ENCODE peak calls at places on chromosomes 13 and 19, in eight cellular contexts. Z is cardiac muscle cell, Y is GM13976, I is heart right ventricle, L is cardiac fibroblast, W is SK-N-SH, S is suprapubic skin, K is AG10803. Q is an unnamed sample.

GRCh38 chr13:44311011-44311481 is 62.6 kb upstream of the SERP2 start:
- DNase-seq in K (peak), S (no peak), Y (no peak), W (no peak), L (peak), I (no peak), Z (peak), Q (no peak)

GRCh38 chr13:75621147-75621546 is 15.0 kb upstream of the LMO7 start:
- DNase-seq in L (peak), Z (peak), W (no peak), Y (no peak), S (no peak), K (peak), I (no peak), Q (no peak)

GRCh38 chr13:94959616-94960015 is 247.3 kb upstream of the SOX21 start:
- DNase-seq in I (no peak), K (no peak), S (no peak), W (no peak), Y (no peak), Z (peak), L (no peak), Q (no peak)

GRCh38 chr13:31038834-31039552 is 106.5 kb downstream of the TEX26 start:
- DNase-seq in K (peak), S (no peak), W (no peak), L (peak), Y (peak), I (no peak), Z (peak), Q (peak)

GRCh38 chr13:51674276-51674675 is 90.0 kb downstream of the WDFY2 start:
- DNase-seq in Y (no peak), S (no peak), I (no peak), K (no peak), W (no peak), L (no peak), Z (no peak), Q (no peak)

GRCh38 chr13:111662451-111662850 is 342.0 kb downstream of the TEX29 start:
- DNase-seq in S (peak), I (no peak), Y (no peak), W (no peak), Z (no peak), L (no peak), K (no peak), Q (no peak)

GRCh38 chr19:1285737-1286360 is at the start of gene EFNA2:
- DNase-seq in S (no peak), Y (no peak), W (peak), L (no peak), K (no peak), I (no peak), Z (no peak), Q (peak)

GRCh38 chr13:24221007-24221406 is 60.5 kb downstream of the SPATA13 start:
- DNase-seq in I (no peak), K (no peak), S (no peak), L (no peak), Y (no peak), W (no peak), Z (no peak), Q (no peak)

GRCh38 chr19:13051581-13052165 is 51.0 kb downstream of the LYL1 start:
- DNase-seq in Z (peak), K (no peak), I (peak), W (no peak), Y (no peak), L (peak), S (no peak), Q (no peak)

GRCh38 chr19:44598355-44598754 is 15.0 kb upstream of the IGSF23 start:
- DNase-seq in K (no peak), L (no peak), I (no peak), S (no peak), Z (no peak), W (no peak), Y (no peak), Q (no peak)

GRCh38 chr19:16541526-16542044 is 652 bp downstream of the CHERP start:
- DNase-seq in K (peak), S (no peak), I (no peak), L (peak), Y (no peak), W (peak), Z (peak), Q (no peak)

DNA sequence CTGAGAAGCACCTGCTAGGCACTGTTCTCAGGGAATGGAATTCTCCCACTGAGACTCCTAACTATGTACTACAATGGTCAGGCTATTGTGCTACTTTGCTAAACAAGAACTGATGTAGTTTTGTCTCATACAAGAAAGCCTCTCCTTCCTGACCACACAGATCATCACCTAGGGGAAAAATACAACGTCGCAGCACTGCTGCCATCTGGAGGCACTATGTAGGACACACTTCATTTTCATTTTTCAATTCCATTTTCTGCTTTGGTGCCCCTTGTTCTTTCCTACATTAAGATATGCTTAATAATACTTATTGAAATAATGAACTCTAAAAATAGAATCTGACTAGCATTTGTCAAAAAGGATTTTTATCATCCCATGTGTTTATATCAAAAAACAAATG is 21.1 kb downstream of the PROSER1 start:
- DNase-seq in W (peak), Z (peak), I (no peak), K (peak), L (peak), S (no peak), Y (peak), Q (peak)
- TF ChIP-seq CTCF in W (peak), Z (peak), I (peak), K (peak), L (peak), S (no peak), Y (peak), Q (peak)

DNA sequence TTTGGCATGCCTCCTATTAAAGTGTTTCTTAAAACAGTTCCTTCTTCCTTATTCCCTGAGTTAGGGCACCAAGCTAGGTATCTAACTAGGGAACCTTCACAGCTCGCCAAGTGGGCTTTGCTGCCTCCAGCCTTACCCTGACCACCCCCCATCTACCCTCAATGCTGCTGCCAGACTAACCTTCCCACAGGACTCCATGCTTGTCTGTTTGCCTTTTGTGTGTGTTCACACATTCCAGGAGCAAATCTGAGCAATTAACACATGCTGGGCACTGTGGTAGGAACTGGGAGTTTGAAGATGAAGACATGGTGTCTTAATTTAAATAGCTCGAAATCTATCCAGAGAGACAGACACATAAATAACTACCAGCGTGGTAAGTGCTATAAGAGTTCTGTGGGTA is 185.2 kb downstream of the MZT1 start:
- DNase-seq in S (no peak), L (no peak), Z (no peak), Y (no peak), I (no peak), W (no peak), K (no peak), Q (no peak)
- TF ChIP-seq CTCF in S (no peak), L (no peak), Z (no peak), Y (no peak), I (no peak), W (no peak), K (no peak), Q (no peak)

DNA sequence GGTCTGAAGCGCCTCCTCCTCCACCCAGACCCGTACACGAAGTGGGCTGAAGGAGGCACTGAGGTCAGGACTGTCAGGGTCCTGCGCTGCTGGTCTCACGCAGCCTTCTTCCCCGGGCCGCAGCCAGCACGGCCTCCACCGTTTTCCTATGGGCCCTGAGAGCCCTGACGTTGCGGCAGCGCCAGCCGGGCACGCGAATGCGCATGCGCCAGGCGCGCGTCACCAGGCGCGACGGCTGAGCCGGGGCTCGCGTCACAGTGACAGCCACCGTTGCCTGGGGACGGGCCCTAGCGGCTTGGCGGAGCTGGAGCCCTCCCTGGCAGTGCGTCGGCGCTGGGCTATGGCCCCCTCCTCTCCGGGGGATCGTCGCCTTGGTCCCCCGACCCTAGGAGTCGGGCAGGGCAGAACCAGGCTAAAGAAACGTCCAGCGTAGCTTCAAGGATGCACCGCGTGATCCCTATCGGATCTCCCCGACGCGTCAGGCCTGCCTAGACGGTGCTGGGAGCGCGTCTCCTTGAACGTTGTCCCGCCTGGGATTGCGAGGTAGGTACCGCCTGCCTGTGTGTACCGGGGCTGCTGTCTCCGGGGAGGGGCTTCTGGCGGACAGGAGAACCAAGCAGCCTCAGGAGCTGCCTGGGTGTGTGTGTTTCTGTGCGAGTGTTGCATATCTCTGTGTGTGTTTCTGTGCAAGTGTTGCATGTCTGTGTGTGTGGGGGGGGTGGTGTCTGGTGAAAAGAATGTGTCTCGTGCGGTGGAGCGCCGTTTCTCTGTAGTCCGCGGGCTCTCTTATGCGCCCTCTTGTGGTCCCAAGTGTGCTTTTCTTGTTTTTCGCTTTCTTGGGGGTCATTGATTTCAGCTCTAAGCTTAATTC is 43.2 kb downstream of the ZNF571 start:
- DNase-seq in L (peak), W (peak), Y (peak), I (peak), S (no peak), K (peak), Z (peak), Q (peak)
- TF ChIP-seq CTCF in L (peak), W (peak), Y (peak), I (peak), S (no peak), K (peak), Z (peak), Q (peak)

GRCh38 chr19:40381321-40381720 is 8.7 kb downstream of the HIPK4 start:
- DNase-seq in L (no peak), S (no peak), W (peak), Z (no peak), K (no peak), I (no peak), Y (no peak), Q (no peak)
- TF ChIP-seq CTCF in L (peak), S (no peak), W (no peak), Z (no peak), K (no peak), I (no peak), Y (no peak), Q (no peak)

GRCh38 chr13:35534343-35534742 is 57.9 kb upstream of the MAB21L1 start:
- DNase-seq in Y (no peak), S (no peak), I (no peak), W (no peak), Z (no peak), K (no peak), L (no peak), Q (no peak)
- TF ChIP-seq CTCF in Y (no peak), S (no peak), I (no peak), W (no peak), Z (no peak), K (no peak), L (no peak), Q (no peak)

GRCh38 chr19:19637523-19638251 is 5.8 kb downstream of the GMIP start:
- DNase-seq in I (no peak), K (no peak), L (no peak), S (no peak), W (no peak), Y (no peak), Z (no peak), Q (no peak)
- TF ChIP-seq CTCF in I (no peak), K (no peak), L (no peak), S (no peak), W (no peak), Y (no peak), Z (no peak), Q (no peak)

GRCh38 chr19:2744113-2744512 is 4.3 kb upstream of the SLC39A3 start:
- DNase-seq in L (no peak), S (no peak), Y (no peak), Z (no peak), W (no peak), K (no peak), I (no peak), Q (no peak)

GRCh38 chr19:2751438-2751830 is 11.6 kb upstream of the SLC39A3 start:
- DNase-seq in S (no peak), Y (no peak), W (no peak), L (no peak), I (no peak), Z (no peak), K (no peak), Q (no peak)

GRCh38 chr19:2743099-2743498 is 3.3 kb upstream of the SLC39A3 start:
- DNase-seq in S (no peak), I (no peak), Z (no peak), Y (no peak), L (no peak), W (no peak), K (no peak), Q (no peak)

GRCh38 chr19:2750739-2751437 is 11.1 kb upstream of the SLC39A3 start:
- DNase-seq in S (no peak), W (no peak), K (no peak), L (no peak), Y (no peak), Z (no peak), I (no peak), Q (no peak)

GRCh38 chr19:2747349-2747748 is 7.5 kb upstream of the SLC39A3 start:
- DNase-seq in S (no peak), W (no peak), I (no peak), L (no peak), K (no peak), Z (no peak), Y (no peak), Q (no peak)
- TF ChIP-seq CTCF in S (no peak), W (no peak), I (no peak), L (no peak), K (no peak), Z (no peak), Y (no peak), Q (no peak)

GRCh38 chr13:72953391-72953960 is 105.3 kb upstream of the KLF5 start:
- DNase-seq in I (no peak), K (no peak), W (no peak), Z (no peak), S (no peak), Y (no peak), L (no peak), Q (no peak)

GRCh38 chr13:72952529-72953141 is 106.2 kb upstream of the KLF5 start:
- DNase-seq in S (no peak), Y (no peak), Z (no peak), L (no peak), K (no peak), I (no peak), W (no peak), Q (no peak)
- TF ChIP-seq CTCF in S (no peak), Y (no peak), Z (no peak), L (no peak), K (no peak), I (no peak), W (no peak), Q (no peak)

GRCh38 chr19:45864629-45865082 is 530 bp downstream of the FOXA3 start:
- DNase-seq in S (no peak), Z (no peak), Y (no peak), I (no peak), L (no peak), K (no peak), W (no peak), Q (no peak)

GRCh38 chr19:45862564-45863334 is at the start of gene SYMPK:
- DNase-seq in I (peak), Y (peak), W (peak), L (peak), Z (peak), S (peak), K (peak), Q (peak)

GRCh38 chr19:45865269-45865948 is 1.3 kb downstream of the FOXA3 start:
- DNase-seq in I (no peak), W (no peak), Z (no peak), K (no peak), S (no peak), Y (no peak), L (no peak), Q (no peak)

GRCh38 chr19:45863335-45863839 is 440 bp upstream of the SYMPK start:
- DNase-seq in L (no peak), Z (no peak), K (no peak), W (no peak), I (no peak), Y (no peak), S (no peak), Q (no peak)

DNA sequence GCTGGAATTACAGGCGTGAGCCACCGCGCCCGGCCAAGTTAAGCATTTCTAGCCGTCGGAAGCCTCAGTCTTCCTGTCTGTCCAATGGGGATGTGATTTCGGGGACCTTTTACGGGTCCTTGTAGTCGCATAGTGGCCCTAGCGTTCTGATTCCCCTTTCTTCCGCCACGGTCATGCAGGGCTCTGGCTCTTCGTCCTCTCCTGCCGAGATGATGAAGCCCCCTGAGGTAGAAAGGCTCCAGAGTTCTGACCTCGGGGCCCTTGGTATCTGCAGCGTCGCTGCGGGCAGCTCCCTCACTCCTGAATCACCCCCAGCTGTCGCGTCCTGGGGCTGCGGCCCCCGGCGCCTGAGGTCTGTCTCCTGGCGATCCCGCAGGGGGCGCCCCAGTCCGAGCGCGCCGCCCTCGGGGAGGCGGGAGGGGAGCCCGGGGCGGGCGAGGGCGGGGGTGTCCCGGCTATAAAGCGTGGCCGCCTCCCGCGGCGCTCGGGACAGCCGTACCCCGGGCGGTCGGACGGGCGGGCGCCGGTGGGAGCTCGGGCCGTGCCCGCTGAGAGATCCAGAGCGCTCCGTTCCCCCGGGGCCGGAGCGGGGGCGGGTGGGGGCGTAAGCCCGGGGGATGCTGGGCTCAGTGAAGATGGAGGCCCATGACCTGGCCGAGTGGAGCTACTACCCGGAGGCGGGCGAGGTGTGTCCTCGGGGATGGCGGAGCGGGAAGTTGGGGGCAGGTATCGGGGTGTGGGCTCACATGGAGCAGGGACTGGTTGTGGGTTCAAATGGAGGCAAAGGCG is at the start of gene FOXA3:
- DNase-seq in Y (peak), I (peak), Z (peak), W (peak), K (no peak), L (peak), S (no peak), Q (peak)
- TF ChIP-seq CTCF in Y (peak), I (peak), Z (peak), W (peak), K (peak), L (peak), S (peak), Q (peak)

Q was measured in GM20000.